ENCODE peak calls at places on chromosomes 13 and 19, in six cellular contexts. W, H, S, F, T and M are unnamed samples. For H3K36me3 and H3K4me1, the result is how much of the 10 kb centered on the place peaks cover.

GRCh38 chr13:113991191-113991669 is 17.4 kb upstream of the C13orf46 start:
- DNase-seq in W (no peak), H (peak), S (no peak), F (peak), T (no peak), M (no peak)

GRCh38 chr13:108270442-108270841 is 924 bp downstream of the TNFSF13B start:
- DNase-seq in W (no peak), H (no peak), S (no peak), F (no peak), T (no peak), M (no peak)

GRCh38 chr19:15149704-15150103 is 42.5 kb downstream of the SYDE1 start:
- DNase-seq in W (no peak), H (no peak), S (no peak), F (no peak), T (no peak), M (no peak)

GRCh38 chr19:51123381-51124186 is 1.1 kb upstream of the SIGLEC9 start:
- DNase-seq in W (no peak), H (no peak), S (no peak), F (peak), T (no peak), M (peak)

GRCh38 chr19:53947624-53948023 is 15.1 kb upstream of the CACNG8 start:
- DNase-seq in W (no peak), H (no peak), S (peak), F (no peak), T (no peak), M (no peak)

GRCh38 chr19:28686741-28687140 is 526.2 kb downstream of the UQCRFS1 start:
- DNase-seq in W (no peak), H (no peak), S (no peak), F (no peak), T (no peak), M (no peak)

GRCh38 chr13:72004975-72005374 is 138.0 kb upstream of the DACH1 start:
- DNase-seq in W (no peak), H (no peak), S (peak), F (no peak), T (no peak), M (no peak)

GRCh38 chr13:40060318-40061007 is 405.0 kb downstream of the COG6 start:
- DNase-seq in W (peak), H (peak), S (no peak), F (peak), T (no peak), M (no peak)

GRCh38 chr19:36460046-36460445 is 29.3 kb downstream of the ZNF566 start:
- DNase-seq in W (no peak), H (no peak), S (no peak), F (no peak), T (peak), M (no peak)

GRCh38 chr19:18379803-18380747 is 5.9 kb upstream of the GDF15 start:
- DNase-seq in W (peak), H (peak), S (no peak), F (peak), T (peak), M (peak)

GRCh38 chr13:31595568-31595967 is 143.8 kb upstream of the RXFP2 start:
- DNase-seq in W (no peak), H (no peak), S (no peak), F (no peak), T (no peak), M (no peak)

GRCh38 chr19:39363909-39364457 is 21.8 kb downstream of the SAMD4B start:
- DNase-seq in W (no peak), H (peak), S (no peak), F (no peak), T (peak), M (no peak)

GRCh38 chr13:33108620-33109019 is 92.4 kb downstream of the KL start:
- DNase-seq in W (no peak), H (no peak), S (no peak), F (no peak), T (peak), M (no peak)

DNA sequence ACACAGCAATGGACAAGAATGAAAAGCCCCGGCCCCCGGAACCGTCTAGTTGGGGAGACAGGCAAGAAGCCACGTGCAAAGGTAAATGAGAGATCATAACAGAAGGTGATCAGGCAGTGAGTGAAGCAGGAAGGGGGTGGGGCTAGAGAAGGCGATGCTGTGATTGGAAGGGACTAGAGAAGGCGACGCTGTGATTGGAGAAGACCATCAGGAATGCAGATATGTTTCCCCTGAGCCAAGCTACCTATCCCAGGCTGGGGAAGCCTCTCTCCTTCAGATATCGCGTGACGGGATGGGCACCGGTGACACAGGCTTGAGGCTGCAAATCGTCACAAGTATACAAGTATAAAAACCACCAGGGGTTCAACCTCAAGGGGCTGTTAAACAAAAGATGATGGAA is 21.8 kb downstream of the DCAF15 start:
- DNase-seq in W (peak), H (no peak), S (peak), F (no peak), T (no peak), M (no peak)
- H3K36me3 ChIP-seq in W (under half), H (under half), S (under half), F (under half), T (under half), M (under half)

GRCh38 chr19:46950526-46951235 is 69.0 kb upstream of the NPAS1 start:
- DNase-seq in W (no peak), H (no peak), S (no peak), F (no peak), T (no peak), M (no peak)

GRCh38 chr19:46953955-46954501 is 65.6 kb upstream of the NPAS1 start:
- DNase-seq in W (no peak), H (no peak), S (no peak), F (no peak), T (no peak), M (no peak)

GRCh38 chr19:46952874-46953273 is 66.8 kb upstream of the NPAS1 start:
- DNase-seq in W (no peak), H (no peak), S (no peak), F (no peak), T (no peak), M (no peak)

GRCh38 chr19:46954502-46955004 is 65.1 kb upstream of the NPAS1 start:
- DNase-seq in W (no peak), H (no peak), S (no peak), F (no peak), T (no peak), M (no peak)

DNA sequence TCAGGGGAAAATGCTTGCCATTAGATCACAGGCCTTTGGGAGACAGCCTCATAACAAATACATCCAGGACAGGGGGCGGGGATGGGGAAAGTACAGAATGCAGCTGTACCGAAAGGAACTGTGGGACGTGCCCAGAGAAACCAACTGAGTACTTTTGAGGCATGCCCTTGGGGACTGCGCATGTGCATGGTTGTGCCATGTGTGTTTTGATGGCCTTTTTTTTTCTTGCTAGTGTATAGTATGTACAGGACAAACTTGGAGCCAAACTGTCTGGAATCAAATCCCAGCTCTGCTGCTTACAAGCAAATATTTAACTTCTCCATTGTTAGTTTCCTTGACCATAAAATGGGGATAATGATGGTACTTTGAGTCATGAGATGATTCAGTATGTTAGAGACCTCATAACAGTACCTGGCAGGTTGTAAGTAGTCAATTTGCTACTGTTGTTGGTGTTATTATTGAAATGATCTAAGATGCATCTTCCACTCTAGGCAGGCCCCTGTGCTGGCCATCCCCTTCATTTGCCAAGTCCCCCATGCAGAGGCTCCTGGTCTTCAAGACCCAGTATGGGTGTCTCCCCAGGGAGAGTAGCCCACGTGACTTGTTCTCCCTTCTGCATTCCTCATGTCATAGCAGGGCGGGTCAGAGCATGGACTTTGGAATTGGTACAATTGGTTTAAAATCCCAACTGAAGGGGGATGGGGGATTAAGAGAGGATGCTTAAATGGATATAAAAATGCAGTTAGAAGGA is 68.2 kb upstream of the NPAS1 start:
- DNase-seq in W (no peak), H (no peak), S (no peak), F (no peak), T (peak), M (no peak)
- H3K4me1 ChIP-seq in W (under half), H (under half), S (under half), F (under half), T (under half), M (under half)

GRCh38 chr13:99206873-99207272 is 6.2 kb downstream of the UBAC2 start:
- DNase-seq in W (no peak), H (no peak), S (no peak), F (no peak), T (no peak), M (no peak)
- H3K27ac ChIP-seq in W (no peak), H (no peak), S (no peak), F (no peak), T (no peak), M (no peak)

GRCh38 chr19:40705362-40705651 is 11.4 kb downstream of the COQ8B start:
- DNase-seq in W (no peak), H (peak), S (no peak), F (no peak), T (no peak), M (no peak)
- H3K36me3 ChIP-seq in W (under half), H (half or more), S (under half), F (under half), T (half or more), M (half or more)

GRCh38 chr19:6056801-6057650 is 53.3 kb downstream of the RFX2 start:
- DNase-seq in W (peak), H (peak), S (no peak), F (peak), T (peak), M (peak)
- H3K4me1 ChIP-seq in W (under half), H (under half), S (under half), F (under half), T (under half), M (under half)

DNA sequence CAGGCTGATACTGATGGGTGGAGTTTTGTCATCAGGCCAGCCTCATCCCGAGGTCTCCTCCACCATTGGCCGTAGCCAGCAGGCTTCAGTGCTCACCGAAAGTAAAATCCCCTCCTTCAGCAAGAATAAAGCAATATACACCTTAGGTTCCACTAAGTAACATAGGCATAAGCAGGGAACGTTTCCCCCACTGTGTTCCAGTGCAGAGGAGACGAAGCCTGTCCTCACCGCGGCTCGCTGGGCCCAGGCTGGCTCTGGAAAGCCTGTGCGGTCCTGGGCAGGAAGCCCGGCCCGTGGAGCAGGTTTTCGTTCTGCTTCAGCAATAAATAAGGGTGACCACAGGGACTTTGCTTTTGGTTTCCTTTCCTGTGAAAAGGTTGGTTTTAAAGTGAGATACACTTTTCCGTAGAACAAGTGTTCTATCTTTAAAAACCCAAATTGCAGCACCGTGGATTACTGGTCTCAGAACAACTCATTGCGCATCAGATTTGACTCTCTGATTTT is 16.3 kb upstream of the TEX29 start:
- DNase-seq in W (no peak), H (no peak), S (no peak), F (no peak), T (no peak), M (no peak)
- H3K27ac ChIP-seq in W (no peak), H (no peak), S (no peak), F (no peak), T (no peak), M (no peak)

DNA sequence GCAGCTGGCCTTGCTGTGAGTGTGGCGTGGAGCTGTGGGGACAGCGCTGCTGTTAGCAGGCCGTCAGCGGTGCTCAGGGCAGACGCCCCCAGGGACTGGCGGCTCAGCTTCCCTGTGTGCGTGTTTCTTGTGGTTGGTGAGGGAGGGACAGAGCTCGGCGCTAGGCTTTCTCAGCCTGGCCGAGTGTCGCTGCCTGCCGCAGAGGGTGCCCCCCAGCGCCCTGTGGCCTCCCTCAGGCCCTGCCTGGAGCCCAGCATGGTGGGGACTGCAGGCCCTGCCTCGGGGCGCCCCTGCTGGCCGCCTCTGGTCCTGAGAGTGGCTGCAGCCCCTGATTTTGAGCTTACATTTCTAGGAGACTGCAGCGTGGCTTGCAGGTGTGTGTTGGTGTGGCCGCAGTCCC is 35.5 kb downstream of the DOT1L start:
- DNase-seq in W (no peak), H (no peak), S (peak), F (no peak), T (no peak), M (no peak)
- H3K36me3 ChIP-seq in W (under half), H (under half), S (under half), F (under half), T (half or more), M (under half)

GRCh38 chr19:3137139-3137538 is 1.3 kb downstream of the GNA15 start:
- DNase-seq in W (no peak), H (no peak), S (no peak), F (no peak), T (no peak), M (no peak)
- H3K4me1 ChIP-seq in W (under half), H (under half), S (under half), F (under half), T (under half), M (under half)

GRCh38 chr19:2969104-2969504 is 8.3 kb upstream of the TLE6 start:
- DNase-seq in W (no peak), H (no peak), S (no peak), F (no peak), T (no peak), M (peak)
- H3K27ac ChIP-seq in W (peak), H (peak), S (no peak), F (no peak), T (no peak), M (peak)

DNA sequence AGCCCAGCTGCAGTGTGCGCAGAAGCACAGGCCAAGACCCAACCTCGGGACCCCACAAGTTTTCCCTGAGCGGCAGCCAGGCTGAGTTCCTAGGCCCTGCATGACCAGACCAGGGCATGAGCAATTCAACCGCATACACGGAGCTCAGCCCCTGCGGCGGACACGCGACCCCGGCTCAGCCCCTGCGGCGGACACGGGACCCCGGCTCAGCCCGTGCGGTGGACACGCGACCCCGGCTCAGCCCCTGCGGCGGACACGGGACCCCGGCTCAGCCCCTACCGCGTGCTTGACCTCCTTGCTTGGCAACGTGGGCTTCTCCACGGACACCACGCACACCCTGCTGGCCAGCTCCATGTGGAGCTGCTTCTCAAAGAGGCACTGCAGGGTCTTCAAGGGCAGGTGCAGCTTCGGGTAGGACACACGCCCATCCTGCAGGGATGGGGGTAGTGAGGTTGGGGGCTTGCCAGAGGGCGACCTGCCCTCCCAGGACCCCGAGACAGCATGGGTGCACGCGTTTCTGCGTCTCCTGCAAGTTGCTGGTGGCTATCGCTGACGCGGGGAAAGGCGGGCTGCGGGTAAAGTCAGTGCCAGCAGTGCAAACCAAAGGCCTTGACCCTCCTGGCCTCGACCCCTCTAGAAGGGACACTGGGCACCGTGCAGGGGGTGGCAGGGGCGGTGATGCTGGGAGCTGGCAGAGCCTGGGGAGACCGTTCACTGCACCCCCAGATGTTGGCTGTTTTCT is 10.0 kb downstream of the POLRMT start:
- DNase-seq in W (no peak), H (no peak), S (no peak), F (no peak), T (no peak), M (no peak)
- H3K36me3 ChIP-seq in W (under half), H (half or more), S (under half), F (under half), T (under half), M (half or more)